ENCODE peak calls at places on chromosome 11, in five cellular contexts. J, E, C, N and W are unnamed samples.
A peak's percentile ranks its signal among the peaks of the same experiment; 100 is the strongest.

GRCh38 chr11:67464411-67465189 is 4.5 kb downstream of the TMEM134 start:
- DNase-seq in J (peak; percentile 10), E (peak; percentile 98), C (peak; percentile 90), N (no peak), W (peak; percentile 81)

GRCh38 chr11:70885721-70886305 is 366.6 kb downstream of the SHANK2 start:
- DNase-seq in J (no peak), E (no peak), C (no peak), N (no peak), W (no peak)

GRCh38 chr11:77049081-77049480 is 14.9 kb downstream of the B3GNT6 start:
- DNase-seq in J (no peak), E (no peak), C (no peak), N (no peak), W (no peak)

GRCh38 chr11:17439316-17439782 is 37.3 kb downstream of the ABCC8 start:
- DNase-seq in J (no peak), E (peak; percentile 82), C (no peak), N (no peak), W (no peak)

GRCh38 chr11:14905104-14906033 is 13.3 kb upstream of the CYP2R1 start:
- DNase-seq in J (no peak), E (peak; percentile 95), C (peak; percentile 67), N (no peak), W (no peak)

GRCh38 chr11:96338910-96339703 is 3.9 kb downstream of the MAML2 start:
- DNase-seq in J (no peak), E (peak; percentile 61), C (no peak), N (no peak), W (no peak)

GRCh38 chr11:117859061-117859460 is 17.4 kb downstream of the FXYD6 start:
- DNase-seq in J (no peak), E (peak; percentile 27), C (no peak), N (no peak), W (no peak)

GRCh38 chr11:116842909-116843308 is 5.5 kb upstream of the APOA1 start:
- DNase-seq in J (no peak), E (no peak), C (no peak), N (no peak), W (no peak)

GRCh38 chr11:67302571-67303131 is 679 bp upstream of the SSH3 start:
- DNase-seq in J (no peak), E (peak; percentile 91), C (peak; percentile 78), N (no peak), W (no peak)

DNA sequence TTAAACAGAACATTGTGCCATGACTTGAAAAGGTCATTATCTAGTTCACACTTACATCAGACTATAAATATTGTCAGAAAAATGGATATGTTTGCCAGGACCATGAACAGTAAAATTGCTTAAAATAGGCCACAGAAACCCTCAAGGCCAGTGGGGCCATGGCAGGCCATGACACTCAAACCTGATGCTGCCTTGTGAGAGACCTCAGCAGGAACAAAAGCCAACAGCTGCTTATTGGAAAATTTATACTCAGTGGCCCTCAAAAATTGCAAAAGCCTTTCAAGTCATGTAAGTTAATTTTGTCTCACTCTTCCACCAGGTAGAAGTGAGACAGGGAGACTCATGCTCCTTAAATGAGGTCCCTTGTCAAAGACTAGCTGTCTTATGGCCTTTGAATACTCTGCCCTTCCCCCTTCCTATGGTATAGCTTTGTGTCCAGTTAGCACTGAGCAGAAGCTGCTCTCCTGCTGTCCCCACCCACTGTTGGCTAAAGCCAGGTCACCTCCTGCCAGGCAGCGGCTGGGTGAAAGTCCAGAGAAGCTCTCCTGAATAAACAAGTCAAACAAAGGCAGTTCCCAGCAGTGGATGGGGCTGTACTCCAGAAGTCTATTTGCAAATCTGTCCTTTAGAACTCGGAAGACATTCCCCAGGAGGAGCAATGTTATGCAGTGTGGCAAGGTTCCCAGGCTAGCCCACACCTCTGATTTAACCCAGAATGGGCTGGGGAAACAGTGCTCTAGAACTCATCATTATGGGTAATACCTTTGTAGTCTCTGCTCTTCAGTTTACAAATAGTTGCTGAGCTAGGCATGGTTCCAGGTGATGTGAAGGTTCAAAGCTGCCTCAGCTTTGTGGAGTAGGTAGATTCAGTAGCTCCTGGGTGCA is 21.4 kb downstream of the ADM start:
- DNase-seq in J (no peak), E (peak; percentile 54), C (no peak), N (no peak), W (no peak)
- H3K9ac ChIP-seq in J (no peak overlapping the region), E (no peak overlapping the region), C (no peak overlapping the region), N (no peak overlapping the region), W (no peak overlapping the region)

DNA sequence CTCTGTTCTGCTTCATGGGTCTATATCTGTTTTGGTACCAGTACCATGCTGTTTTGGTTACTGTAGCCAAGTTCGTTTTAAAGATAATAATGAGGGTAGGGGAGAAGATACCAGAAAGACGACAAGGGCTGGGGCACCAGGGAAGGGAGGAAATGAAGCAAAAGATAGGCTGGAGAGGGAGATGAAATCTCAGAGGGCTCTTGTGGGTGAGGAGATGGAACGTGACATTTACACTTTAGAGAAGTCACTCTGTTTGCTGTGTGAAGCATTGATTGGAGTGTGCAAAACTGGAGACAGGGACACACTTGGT is 33.5 kb downstream of the OR4D9 start:
- DNase-seq in J (no peak), E (no peak), C (no peak), N (no peak), W (no peak)
- H3K9ac ChIP-seq in J (no peak overlapping the region), E (no peak overlapping the region), C (no peak overlapping the region), N (no peak overlapping the region), W (peak overlapping the region; percentile 61)

GRCh38 chr11:19347911-19348310 is 107.2 kb upstream of the E2F8 start:
- DNase-seq in J (no peak), E (no peak), C (peak; percentile 31), N (no peak), W (no peak)

GRCh38 chr11:19344661-19345518 is 104.1 kb upstream of the E2F8 start:
- DNase-seq in J (no peak), E (peak; percentile 94), C (peak; percentile 94), N (peak; percentile 41), W (no peak)

GRCh38 chr11:19345519-19345847 is 104.7 kb upstream of the E2F8 start:
- DNase-seq in J (no peak), E (peak; percentile 81), C (peak; percentile 75), N (no peak), W (no peak)

GRCh38 chr11:19349340-19350025 is 108.7 kb upstream of the E2F8 start:
- DNase-seq in J (no peak), E (no peak), C (no peak), N (no peak), W (no peak)

GRCh38 chr11:19345848-19346681 is 105.3 kb upstream of the E2F8 start:
- DNase-seq in J (no peak), E (peak; percentile 75), C (peak; percentile 78), N (no peak), W (no peak)
- H3K9ac ChIP-seq in J (no peak overlapping the region), E (no peak overlapping the region), C (no peak overlapping the region), N (no peak overlapping the region), W (no peak overlapping the region)

GRCh38 chr11:63609536-63609935 is 4.7 kb downstream of the PLAAT3 start:
- DNase-seq in J (no peak), E (no peak), C (no peak), N (no peak), W (no peak)
- H3K9ac ChIP-seq in J (no peak overlapping the region), E (no peak overlapping the region), C (no peak overlapping the region), N (no peak overlapping the region), W (no peak overlapping the region)